ENCODE peak calls at places on chromosomes 11 and 22, in ten cellular contexts. Y is T-cell; H is naive thymus-derived CD4-positive, alpha-beta T cell; Z is activated T-helper 1 cell treated with Interleukin-2 at 50 U/mL for 16 hours; D is heart right ventricle; W is nephron progenitor cell; E is GM19239; J is fibroblast of lung; X is neural progenitor cell; P is HCEC 1CT. O is an unnamed sample.

GRCh38 chr11:119906376-119906775 is 177.4 kb upstream of the NECTIN1 start:
- DNase-seq in Y (no peak), H (no peak), Z (no peak), D (no peak), W (no peak), E (no peak), J (no peak), X (no peak), P (no peak), O (no peak)

GRCh38 chr22:38104084-38104483 is 6.4 kb downstream of the BAIAP2L2 start:
- DNase-seq in Y (no peak), H (no peak), Z (no peak), D (no peak), W (no peak), E (no peak), J (no peak), X (peak; percentile 65), P (no peak), O (no peak)

GRCh38 chr11:76807206-76807875 is 24.2 kb downstream of the TSKU start:
- DNase-seq in Y (peak; percentile 62), H (peak; percentile 42), Z (peak; percentile 24), D (peak; percentile 87), W (peak; percentile 94), E (peak; percentile 61), J (peak; percentile 64), X (peak; percentile 95), P (peak; percentile 78), O (peak; percentile 60)

GRCh38 chr11:35214181-35214770 is 75.3 kb downstream of the CD44 start:
- DNase-seq in Y (no peak), H (no peak), Z (no peak), D (no peak), W (no peak), E (no peak), J (no peak), X (no peak), P (peak; percentile 59), O (no peak)

GRCh38 chr11:33375688-33376311 is 118.6 kb downstream of the HIPK3 start:
- DNase-seq in Y (no peak), H (no peak), Z (no peak), D (no peak), W (no peak), E (no peak), J (peak; percentile 46), X (peak; percentile 75), P (peak; percentile 9), O (peak; percentile 37)

GRCh38 chr11:130413383-130414106 is 14.9 kb downstream of the ADAMTS8 start:
- DNase-seq in Y (no peak), H (no peak), Z (no peak), D (no peak), W (no peak), E (no peak), J (peak; percentile 94), X (no peak), P (peak; percentile 85), O (peak; percentile 90)

GRCh38 chr11:116590844-116591575 is 181.8 kb downstream of the BUD13 start:
- DNase-seq in Y (no peak), H (no peak), Z (no peak), D (no peak), W (no peak), E (no peak), J (no peak), X (no peak), P (no peak), O (no peak)

GRCh38 chr11:47915407-47916137 is 64.8 kb upstream of the PTPRJ start:
- DNase-seq in Y (peak; percentile 18), H (peak; percentile 11), Z (no peak), D (peak; percentile 21), W (peak; percentile 20), E (no peak), J (no peak), X (no peak), P (no peak), O (no peak)

GRCh38 chr22:37273126-37273845 is 9.0 kb upstream of the CYTH4 start:
- DNase-seq in Y (no peak), H (no peak), Z (no peak), D (no peak), W (no peak), E (no peak), J (peak; percentile 88), X (no peak), P (peak; percentile 36), O (peak; percentile 49)

GRCh38 chr22:27107824-27108223 is 450.4 kb downstream of the MIAT start:
- DNase-seq in Y (no peak), H (no peak), Z (no peak), D (peak; percentile 27), W (no peak), E (no peak), J (peak; percentile 99), X (no peak), P (peak; percentile 67), O (peak; percentile 96)

GRCh38 chr11:69409812-69410645 is 71.4 kb upstream of the LINC01488 start:
- DNase-seq in Y (no peak), H (no peak), Z (no peak), D (no peak), W (no peak), E (no peak), J (no peak), X (no peak), P (no peak), O (no peak)

GRCh38 chr11:11876458-11876857 is 34.7 kb downstream of the USP47 start:
- DNase-seq in Y (no peak), H (no peak), Z (no peak), D (no peak), W (no peak), E (no peak), J (no peak), X (peak; percentile 26), P (peak; percentile 9), O (peak; percentile 14)

GRCh38 chr22:20569059-20570058 is 61.9 kb downstream of the MED15 start:
- DNase-seq in Y (peak; percentile 86), H (peak; percentile 89), Z (peak; percentile 82), D (peak; percentile 44), W (no peak), E (no peak), J (peak; percentile 99), X (no peak), P (peak; percentile 98), O (peak; percentile 97)

GRCh38 chr11:119384332-119384731 is 2.8 kb upstream of the USP2 start:
- DNase-seq in Y (no peak), H (no peak), Z (no peak), D (no peak), W (no peak), E (no peak), J (no peak), X (no peak), P (no peak), O (no peak)

GRCh38 chr11:18527512-18527911 is 770 bp upstream of the TSG101 start:
- DNase-seq in Y (no peak), H (peak; percentile 25), Z (no peak), D (no peak), W (no peak), E (no peak), J (peak; percentile 27), X (no peak), P (peak; percentile 59), O (peak; percentile 42)

GRCh38 chr22:25845985-25846745 is 104.2 kb downstream of the MYO18B start:
- DNase-seq in Y (no peak), H (no peak), Z (no peak), D (no peak), W (no peak), E (no peak), J (no peak), X (no peak), P (no peak), O (peak; percentile 49)

GRCh38 chr22:31088233-31088986 is 7.3 kb downstream of the SMTN start:
- DNase-seq in Y (no peak), H (no peak), Z (no peak), D (no peak), W (no peak), E (peak; percentile 3), J (no peak), X (no peak), P (no peak), O (no peak)

GRCh38 chr11:63508009-63508408 is 2.1 kb downstream of the LGALS12 start:
- DNase-seq in Y (no peak), H (no peak), Z (no peak), D (peak; percentile 55), W (peak; percentile 27), E (no peak), J (no peak), X (peak; percentile 71), P (no peak), O (peak; percentile 68)

GRCh38 chr11:44964526-44965209 is 14.0 kb upstream of the TP53I11 start:
- DNase-seq in Y (no peak), H (no peak), Z (no peak), D (no peak), W (no peak), E (no peak), J (no peak), X (peak; percentile 72), P (no peak), O (no peak)

GRCh38 chr22:42962295-42963230 is 52.4 kb downstream of the PACSIN2 start:
- DNase-seq in Y (no peak), H (no peak), Z (no peak), D (no peak), W (no peak), E (no peak), J (no peak), X (no peak), P (no peak), O (no peak)

GRCh38 chr11:48116843-48117242 is 99.8 kb upstream of the OR4B1 start:
- DNase-seq in Y (no peak), H (no peak), Z (no peak), D (no peak), W (no peak), E (no peak), J (no peak), X (peak; percentile 37), P (peak; percentile 9), O (no peak)

GRCh38 chr11:75323609-75324008 is 27.9 kb downstream of the ARRB1 start:
- DNase-seq in Y (no peak), H (no peak), Z (no peak), D (no peak), W (no peak), E (no peak), J (no peak), X (no peak), P (no peak), O (no peak)

GRCh38 chr11:22670803-22671202 is 4.4 kb downstream of the GAS2 start:
- DNase-seq in Y (no peak), H (no peak), Z (no peak), D (no peak), W (no peak), E (no peak), J (no peak), X (no peak), P (no peak), O (peak; percentile 5)

GRCh38 chr11:95575517-95575916 is 214.1 kb downstream of the FAM76B start:
- DNase-seq in Y (no peak), H (no peak), Z (no peak), D (no peak), W (no peak), E (no peak), J (peak; percentile 32), X (no peak), P (peak; percentile 25), O (no peak)

GRCh38 chr22:28442951-28443876 is 236.4 kb downstream of the TTC28 start:
- DNase-seq in Y (peak; percentile 22), H (peak; percentile 49), Z (no peak), D (peak; percentile 78), W (peak; percentile 45), E (no peak), J (peak; percentile 82), X (peak; percentile 78), P (peak; percentile 65), O (peak; percentile 74)

GRCh38 chr22:24806663-24807001 is 621 bp downstream of the SGSM1 start:
- DNase-seq in Y (no peak), H (no peak), Z (no peak), D (no peak), W (peak; percentile 12), E (no peak), J (no peak), X (peak; percentile 24), P (no peak), O (no peak)

GRCh38 chr11:82895437-82896091 is 4.7 kb downstream of the PRCP start:
- DNase-seq in Y (no peak), H (no peak), Z (no peak), D (no peak), W (no peak), E (no peak), J (no peak), X (no peak), P (no peak), O (no peak)

GRCh38 chr11:74418509-74418895 is 20.3 kb upstream of the PGM2L1 start:
- DNase-seq in Y (no peak), H (no peak), Z (no peak), D (no peak), W (no peak), E (no peak), J (peak; percentile 92), X (no peak), P (peak; percentile 86), O (peak; percentile 87)